ENCODE peak calls at places on chromosomes 3 and 15, in six cellular contexts. One of them, this sample, is unnamed.

GRCh38 chr3:166005126-166005525 is 167.9 kb upstream of the BCHE start:
- DNase-seq in RWPE2: no peak
- DNase-seq in GM10248: no peak
- DNase-seq in GM13977: no peak
- DNase-seq in heart left ventricle: no peak
- DNase-seq in fibroblast of pulmonary artery: no peak
- DNase-seq in this sample: no peak

GRCh38 chr3:12961007-12961725 is 112.1 kb downstream of the IQSEC1 start:
- DNase-seq in GM13977: no peak
- DNase-seq in GM10248: no peak
- DNase-seq in RWPE2: no peak
- DNase-seq in fibroblast of pulmonary artery: no peak
- DNase-seq in heart left ventricle: no peak
- DNase-seq in this sample: no peak

GRCh38 chr15:92599394-92599970 is 56.1 kb downstream of the FAM174B start:
- DNase-seq in fibroblast of pulmonary artery: peak
- DNase-seq in RWPE2: no peak
- DNase-seq in GM13977: no peak
- DNase-seq in heart left ventricle: no peak
- DNase-seq in GM10248: no peak
- DNase-seq in this sample: no peak

GRCh38 chr3:66253790-66254620 is 33.2 kb downstream of the SLC25A26 start:
- DNase-seq in RWPE2: no peak
- DNase-seq in heart left ventricle: no peak
- DNase-seq in fibroblast of pulmonary artery: peak
- DNase-seq in GM13977: peak
- DNase-seq in GM10248: peak
- DNase-seq in this sample: no peak

GRCh38 chr3:137845666-137846065 is 81.6 kb downstream of the SOX14 start:
- DNase-seq in GM13977: no peak
- DNase-seq in heart left ventricle: no peak
- DNase-seq in fibroblast of pulmonary artery: no peak
- DNase-seq in GM10248: no peak
- DNase-seq in RWPE2: no peak
- DNase-seq in this sample: no peak

GRCh38 chr15:80744826-80745225 is 34.3 kb upstream of the CEMIP start:
- DNase-seq in GM10248: no peak
- DNase-seq in heart left ventricle: no peak
- DNase-seq in RWPE2: no peak
- DNase-seq in GM13977: no peak
- DNase-seq in fibroblast of pulmonary artery: peak
- DNase-seq in this sample: no peak

GRCh38 chr3:112888388-112889085 is 41.9 kb upstream of the CD200R1L start:
- DNase-seq in fibroblast of pulmonary artery: peak
- DNase-seq in GM10248: no peak
- DNase-seq in RWPE2: no peak
- DNase-seq in heart left ventricle: no peak
- DNase-seq in GM13977: no peak
- DNase-seq in this sample: no peak

GRCh38 chr3:150319900-150320299 is 88.2 kb upstream of the TSC22D2 start:
- DNase-seq in GM10248: no peak
- DNase-seq in GM13977: no peak
- DNase-seq in heart left ventricle: no peak
- DNase-seq in fibroblast of pulmonary artery: peak
- DNase-seq in RWPE2: peak
- DNase-seq in this sample: no peak

GRCh38 chr15:42723068-42723467 is 13.9 kb downstream of the CDAN1 start:
- DNase-seq in fibroblast of pulmonary artery: no peak
- DNase-seq in GM10248: no peak
- DNase-seq in heart left ventricle: no peak
- DNase-seq in GM13977: no peak
- DNase-seq in RWPE2: no peak
- DNase-seq in this sample: no peak

GRCh38 chr15:69980311-69981059 is 117.2 kb downstream of the TLE3 start:
- DNase-seq in heart left ventricle: no peak
- DNase-seq in GM13977: no peak
- DNase-seq in RWPE2: no peak
- DNase-seq in GM10248: peak
- DNase-seq in fibroblast of pulmonary artery: no peak
- DNase-seq in this sample: no peak

GRCh38 chr3:38454179-38454883 is 641 bp downstream of the ACVR2B start:
- DNase-seq in RWPE2: no peak
- DNase-seq in GM13977: peak
- DNase-seq in heart left ventricle: no peak
- DNase-seq in GM10248: peak
- DNase-seq in fibroblast of pulmonary artery: peak
- DNase-seq in this sample: no peak

GRCh38 chr3:123026551-123027291 is 842 bp downstream of the SEMA5B start:
- DNase-seq in fibroblast of pulmonary artery: no peak
- DNase-seq in GM10248: peak
- DNase-seq in GM13977: peak
- DNase-seq in RWPE2: no peak
- DNase-seq in heart left ventricle: peak
- DNase-seq in this sample: no peak

GRCh38 chr3:66456711-66457173 is 44.1 kb downstream of the LRIG1 start:
- DNase-seq in heart left ventricle: peak
- DNase-seq in RWPE2: no peak
- DNase-seq in fibroblast of pulmonary artery: no peak
- DNase-seq in GM10248: no peak
- DNase-seq in GM13977: no peak
- DNase-seq in this sample: no peak

GRCh38 chr3:8324727-8325126 is 176.9 kb upstream of the LMCD1 start:
- DNase-seq in heart left ventricle: peak
- DNase-seq in RWPE2: no peak
- DNase-seq in GM13977: peak
- DNase-seq in fibroblast of pulmonary artery: peak
- DNase-seq in GM10248: peak
- DNase-seq in this sample: no peak

GRCh38 chr3:149152420-149152819 is 23.0 kb downstream of the HPS3 start:
- DNase-seq in GM10248: peak
- DNase-seq in GM13977: peak
- DNase-seq in RWPE2: no peak
- DNase-seq in fibroblast of pulmonary artery: peak
- DNase-seq in heart left ventricle: no peak
- DNase-seq in this sample: no peak

GRCh38 chr3:159818399-159818798 is 170.2 kb upstream of the IL12A start:
- DNase-seq in RWPE2: no peak
- DNase-seq in fibroblast of pulmonary artery: no peak
- DNase-seq in heart left ventricle: peak
- DNase-seq in GM10248: no peak
- DNase-seq in GM13977: no peak
- DNase-seq in this sample: no peak

GRCh38 chr3:170726976-170727661 is 141.2 kb upstream of the SLC7A14 start:
- DNase-seq in GM10248: no peak
- DNase-seq in RWPE2: no peak
- DNase-seq in fibroblast of pulmonary artery: peak
- DNase-seq in heart left ventricle: no peak
- DNase-seq in GM13977: no peak
- DNase-seq in this sample: no peak

GRCh38 chr3:170728181-170728580 is 141.8 kb downstream of the RPL22L1 start:
- DNase-seq in GM10248: no peak
- DNase-seq in heart left ventricle: no peak
- DNase-seq in RWPE2: no peak
- DNase-seq in fibroblast of pulmonary artery: no peak
- DNase-seq in GM13977: no peak
- DNase-seq in this sample: no peak

GRCh38 chr3:170724599-170724998 is 138.7 kb upstream of the SLC7A14 start:
- DNase-seq in RWPE2: no peak
- DNase-seq in GM13977: no peak
- DNase-seq in GM10248: no peak
- DNase-seq in heart left ventricle: no peak
- DNase-seq in fibroblast of pulmonary artery: peak
- DNase-seq in this sample: no peak

GRCh38 chr3:170727754-170728153 is 141.9 kb upstream of the SLC7A14 start:
- DNase-seq in heart left ventricle: no peak
- DNase-seq in fibroblast of pulmonary artery: no peak
- DNase-seq in GM13977: no peak
- DNase-seq in GM10248: no peak
- DNase-seq in RWPE2: no peak
- DNase-seq in this sample: no peak

GRCh38 chr3:170725285-170725731 is 139.4 kb upstream of the SLC7A14 start:
- DNase-seq in RWPE2: no peak
- DNase-seq in fibroblast of pulmonary artery: peak
- DNase-seq in GM13977: no peak
- DNase-seq in GM10248: no peak
- DNase-seq in heart left ventricle: no peak
- DNase-seq in this sample: no peak
- TF ChIP-seq CTCF in RWPE2: no peak
- TF ChIP-seq CTCF in fibroblast of pulmonary artery: no peak
- TF ChIP-seq CTCF in GM13977: no peak
- TF ChIP-seq CTCF in GM10248: no peak
- TF ChIP-seq CTCF in heart left ventricle: no peak
- TF ChIP-seq CTCF in this sample: no peak

DNA sequence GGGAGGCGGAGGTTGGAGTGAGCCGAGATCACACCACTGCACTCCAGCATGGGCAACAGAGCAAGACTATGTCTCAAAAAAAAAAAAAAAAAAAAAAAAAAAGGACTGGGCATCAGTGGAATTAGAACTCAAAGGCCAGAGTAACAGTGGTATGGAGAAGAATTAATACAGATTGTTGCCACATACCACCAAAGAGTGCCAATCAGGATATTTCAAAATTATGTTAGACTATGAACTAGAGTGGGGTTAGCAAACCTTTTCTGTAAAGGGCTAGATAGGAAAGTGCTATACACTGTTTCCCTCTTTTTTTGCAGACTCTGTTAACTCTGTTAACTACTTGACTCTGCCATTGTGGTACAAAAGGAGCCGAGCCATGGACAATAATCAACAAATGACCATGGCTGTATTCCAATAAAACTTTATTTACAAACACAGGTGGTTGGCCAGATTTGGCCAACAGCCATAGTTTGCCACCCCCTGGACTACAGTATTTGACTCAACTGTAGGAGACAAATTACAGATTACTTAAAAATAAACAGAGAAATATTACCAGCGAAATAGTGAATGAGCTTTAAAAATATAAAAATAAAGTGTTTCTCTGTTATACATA is 28.6 kb downstream of the DPH3 start:
- DNase-seq in fibroblast of pulmonary artery: no peak
- DNase-seq in heart left ventricle: no peak
- DNase-seq in GM13977: no peak
- DNase-seq in GM10248: no peak
- DNase-seq in RWPE2: no peak
- DNase-seq in this sample: no peak
- TF ChIP-seq CTCF in fibroblast of pulmonary artery: no peak
- TF ChIP-seq CTCF in heart left ventricle: no peak
- TF ChIP-seq CTCF in GM13977: no peak
- TF ChIP-seq CTCF in GM10248: no peak
- TF ChIP-seq CTCF in RWPE2: no peak
- TF ChIP-seq CTCF in this sample: no peak

DNA sequence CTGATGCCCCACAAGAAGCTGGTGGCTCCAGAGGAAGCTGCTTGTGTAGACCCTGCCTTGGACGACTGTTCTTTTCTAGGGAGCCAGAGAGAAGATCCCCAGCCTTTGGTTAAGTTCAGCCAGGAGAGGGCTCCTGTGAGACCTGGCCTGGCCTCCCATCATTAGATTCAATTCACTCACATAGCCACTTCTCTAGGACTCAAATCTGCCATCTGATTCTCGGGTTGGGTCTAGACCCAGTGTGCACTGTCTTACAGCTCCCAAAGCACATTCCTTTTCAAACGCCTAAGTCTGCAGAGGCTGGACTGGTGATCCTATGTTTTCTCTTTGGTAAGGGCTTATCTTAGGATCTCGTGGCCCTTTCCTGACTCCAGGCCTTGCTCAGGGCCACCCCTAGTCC is 81.7 kb upstream of the NPHP3 start:
- DNase-seq in RWPE2: no peak
- DNase-seq in fibroblast of pulmonary artery: no peak
- DNase-seq in GM10248: no peak
- DNase-seq in heart left ventricle: no peak
- DNase-seq in GM13977: no peak
- DNase-seq in this sample: no peak
- TF ChIP-seq CTCF in RWPE2: no peak
- TF ChIP-seq CTCF in fibroblast of pulmonary artery: no peak
- TF ChIP-seq CTCF in GM10248: no peak
- TF ChIP-seq CTCF in heart left ventricle: no peak
- TF ChIP-seq CTCF in GM13977: no peak
- TF ChIP-seq CTCF in this sample: no peak

DNA sequence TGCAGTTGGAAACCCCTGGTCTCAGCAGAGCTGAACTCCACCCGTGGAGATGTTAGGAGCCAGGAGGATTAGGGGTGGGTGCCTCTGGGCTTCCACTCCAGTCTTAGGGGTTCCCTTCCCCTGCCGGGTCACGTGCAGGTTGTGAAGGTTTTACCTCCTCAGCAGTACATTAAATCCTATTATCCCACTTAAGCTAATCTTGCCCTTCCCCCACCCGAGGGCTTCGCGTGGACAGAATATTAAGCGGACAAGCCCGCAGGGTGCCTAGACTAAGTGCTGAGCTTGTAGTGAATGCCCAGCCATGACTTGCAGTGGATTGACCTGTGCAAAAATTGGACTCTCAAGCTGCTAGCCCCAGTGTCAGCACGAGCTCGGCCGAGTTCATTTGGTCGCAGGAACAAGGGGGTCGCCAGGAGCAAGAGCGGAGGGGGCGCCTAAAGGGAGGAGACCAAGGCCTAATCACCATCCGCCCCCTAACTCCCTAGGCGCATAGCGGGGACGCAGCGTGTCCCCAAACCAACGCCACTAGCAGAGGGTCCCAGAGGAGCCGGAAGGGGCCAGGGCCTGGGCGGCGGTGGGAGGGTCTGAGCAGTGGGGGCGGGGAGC is 493 bp upstream of the SEMA4B start:
- DNase-seq in RWPE2: no peak
- DNase-seq in GM10248: no peak
- DNase-seq in heart left ventricle: no peak
- DNase-seq in fibroblast of pulmonary artery: no peak
- DNase-seq in GM13977: no peak
- DNase-seq in this sample: no peak
- TF ChIP-seq CTCF in RWPE2: no peak
- TF ChIP-seq CTCF in GM10248: no peak
- TF ChIP-seq CTCF in heart left ventricle: no peak
- TF ChIP-seq CTCF in fibroblast of pulmonary artery: no peak
- TF ChIP-seq CTCF in GM13977: no peak
- TF ChIP-seq CTCF in this sample: no peak

GRCh38 chr15:78406016-78406590 is 31.9 kb upstream of the IREB2 start:
- DNase-seq in fibroblast of pulmonary artery: peak
- DNase-seq in RWPE2: no peak
- DNase-seq in GM13977: no peak
- DNase-seq in heart left ventricle: no peak
- DNase-seq in GM10248: no peak
- DNase-seq in this sample: no peak
- TF ChIP-seq CTCF in fibroblast of pulmonary artery: no peak
- TF ChIP-seq CTCF in RWPE2: no peak
- TF ChIP-seq CTCF in GM13977: no peak
- TF ChIP-seq CTCF in heart left ventricle: no peak
- TF ChIP-seq CTCF in GM10248: no peak
- TF ChIP-seq CTCF in this sample: no peak

This sample was measured in omental fat pad.